ENCODE peak calls at places on chromosomes 7 and 10, in six cellular contexts. N, T, S, O, V and D are unnamed samples.

GRCh38 chr7:28376634-28377033 is 35.7 kb upstream of the CREB5 start:
- DNase-seq in N (no peak), T (no peak), S (no peak), O (no peak), V (no peak), D (no peak)

GRCh38 chr10:78594938-78595645 is 473.7 kb upstream of the ZMIZ1 start:
- DNase-seq in N (no peak), T (no peak), S (no peak), O (peak), V (no peak), D (no peak)

GRCh38 chr7:8161398-8161828 is 100.6 kb downstream of the ICA1 start:
- DNase-seq in N (no peak), T (no peak), S (no peak), O (no peak), V (no peak), D (no peak)

GRCh38 chr7:113730309-113730955 is 188.4 kb downstream of the PPP1R3A start:
- DNase-seq in N (peak), T (no peak), S (no peak), O (peak), V (no peak), D (no peak)

GRCh38 chr7:34091330-34091917 is 186.1 kb downstream of the BMPER start:
- DNase-seq in N (peak), T (no peak), S (no peak), O (peak), V (no peak), D (no peak)

GRCh38 chr7:69105092-69105491 is 493.2 kb upstream of the AUTS2 start:
- DNase-seq in N (no peak), T (no peak), S (no peak), O (no peak), V (no peak), D (no peak)

GRCh38 chr10:86165666-86166065 is 200.9 kb downstream of the GRID1 start:
- DNase-seq in N (no peak), T (no peak), S (no peak), O (no peak), V (no peak), D (no peak)

GRCh38 chr10:124291009-124291671 is 127.6 kb downstream of the OAT start:
- DNase-seq in N (no peak), T (no peak), S (no peak), O (no peak), V (no peak), D (no peak)

GRCh38 chr7:134886353-134887057 is 99.8 kb upstream of the AGBL3 start:
- DNase-seq in N (peak), T (no peak), S (no peak), O (peak), V (peak), D (peak)

GRCh38 chr10:95755511-95756004 is 405 bp upstream of the ENTPD1 start:
- DNase-seq in N (peak), T (peak), S (no peak), O (no peak), V (no peak), D (no peak)

GRCh38 chr10:84546609-84547008 is 218.2 kb downstream of the CCSER2 start:
- DNase-seq in N (no peak), T (no peak), S (no peak), O (no peak), V (no peak), D (no peak)